ENCODE peak calls at places on chromosomes 16 and 17, in nine cellular contexts. One of them, this sample, is unnamed.
A peak's percentile ranks its signal among the peaks of the same experiment; 100 is the strongest.

GRCh38 chr17:61235001-61235820 is 164.4 kb upstream of the TBX2 start:
- DNase-seq in coronary artery: no peak
- DNase-seq in stomach: no peak
- DNase-seq in upper lobe of left lung: no peak
- DNase-seq in glutamatergic neuron: no peak
- DNase-seq in tibial nerve: no peak
- DNase-seq in epithelial cell of proximal tubule: no peak
- DNase-seq in left lung: no peak
- DNase-seq in GM10248: no peak
- DNase-seq in this sample: no peak

GRCh38 chr16:86874141-86874540 is 295.8 kb downstream of the FOXL1 start:
- DNase-seq in tibial nerve: no peak
- DNase-seq in coronary artery: no peak
- DNase-seq in glutamatergic neuron: no peak
- DNase-seq in stomach: no peak
- DNase-seq in epithelial cell of proximal tubule: no peak
- DNase-seq in upper lobe of left lung: no peak
- DNase-seq in GM10248: peak; percentile 61
- DNase-seq in left lung: no peak
- DNase-seq in this sample: no peak

GRCh38 chr16:4898811-4899473 is 38.0 kb downstream of the PPL start:
- DNase-seq in stomach: no peak
- DNase-seq in glutamatergic neuron: no peak
- DNase-seq in epithelial cell of proximal tubule: no peak
- DNase-seq in coronary artery: no peak
- DNase-seq in tibial nerve: no peak
- DNase-seq in GM10248: no peak
- DNase-seq in upper lobe of left lung: peak; percentile 65
- DNase-seq in left lung: peak; percentile 60
- DNase-seq in this sample: no peak

GRCh38 chr17:17758443-17758842 is 77.2 kb downstream of the RAI1 start:
- DNase-seq in GM10248: no peak
- DNase-seq in glutamatergic neuron: no peak
- DNase-seq in tibial nerve: no peak
- DNase-seq in upper lobe of left lung: no peak
- DNase-seq in left lung: no peak
- DNase-seq in stomach: no peak
- DNase-seq in epithelial cell of proximal tubule: no peak
- DNase-seq in coronary artery: no peak
- DNase-seq in this sample: no peak

GRCh38 chr16:84323626-84324025 is 28.9 kb downstream of the WFDC1 start:
- DNase-seq in tibial nerve: no peak
- DNase-seq in GM10248: no peak
- DNase-seq in glutamatergic neuron: no peak
- DNase-seq in stomach: no peak
- DNase-seq in upper lobe of left lung: no peak
- DNase-seq in epithelial cell of proximal tubule: no peak
- DNase-seq in coronary artery: no peak
- DNase-seq in left lung: no peak
- DNase-seq in this sample: no peak

GRCh38 chr17:8312726-8313600 is 2.9 kb downstream of the ARHGEF15 start:
- DNase-seq in left lung: peak; percentile 62
- DNase-seq in glutamatergic neuron: no peak
- DNase-seq in upper lobe of left lung: no peak
- DNase-seq in GM10248: no peak
- DNase-seq in epithelial cell of proximal tubule: no peak
- DNase-seq in stomach: no peak
- DNase-seq in tibial nerve: no peak
- DNase-seq in coronary artery: no peak
- DNase-seq in this sample: no peak

GRCh38 chr16:1791256-1791942 is 2.1 kb downstream of the IGFALS start:
- DNase-seq in tibial nerve: no peak
- DNase-seq in GM10248: no peak
- DNase-seq in stomach: no peak
- DNase-seq in glutamatergic neuron: no peak
- DNase-seq in upper lobe of left lung: peak; percentile 83
- DNase-seq in coronary artery: no peak
- DNase-seq in epithelial cell of proximal tubule: no peak
- DNase-seq in left lung: peak; percentile 80
- DNase-seq in this sample: peak; percentile 83

GRCh38 chr16:21560462-21560861 is 38.9 kb upstream of the METTL9 start:
- DNase-seq in upper lobe of left lung: no peak
- DNase-seq in stomach: peak; percentile 14
- DNase-seq in GM10248: no peak
- DNase-seq in tibial nerve: no peak
- DNase-seq in glutamatergic neuron: no peak
- DNase-seq in epithelial cell of proximal tubule: no peak
- DNase-seq in left lung: no peak
- DNase-seq in coronary artery: no peak
- DNase-seq in this sample: no peak

GRCh38 chr16:7363397-7364053 is 30.9 kb downstream of the RBFOX1 start:
- DNase-seq in tibial nerve: no peak
- DNase-seq in GM10248: no peak
- DNase-seq in glutamatergic neuron: no peak
- DNase-seq in stomach: peak; percentile 33
- DNase-seq in left lung: no peak
- DNase-seq in epithelial cell of proximal tubule: no peak
- DNase-seq in coronary artery: no peak
- DNase-seq in upper lobe of left lung: no peak
- DNase-seq in this sample: no peak

GRCh38 chr17:80846932-80847331 is 144.7 kb upstream of the CHMP6 start:
- DNase-seq in coronary artery: no peak
- DNase-seq in glutamatergic neuron: no peak
- DNase-seq in GM10248: no peak
- DNase-seq in upper lobe of left lung: peak; percentile 53
- DNase-seq in epithelial cell of proximal tubule: no peak
- DNase-seq in left lung: peak; percentile 67
- DNase-seq in stomach: no peak
- DNase-seq in tibial nerve: no peak
- DNase-seq in this sample: no peak

GRCh38 chr17:44844390-44844830 is 3.3 kb upstream of the HIGD1B start:
- DNase-seq in epithelial cell of proximal tubule: no peak
- DNase-seq in glutamatergic neuron: no peak
- DNase-seq in upper lobe of left lung: no peak
- DNase-seq in stomach: no peak
- DNase-seq in tibial nerve: no peak
- DNase-seq in coronary artery: no peak
- DNase-seq in GM10248: no peak
- DNase-seq in left lung: no peak
- DNase-seq in this sample: no peak

GRCh38 chr17:16517477-16517876 is 25.5 kb upstream of the LRRC75A start:
- DNase-seq in glutamatergic neuron: no peak
- DNase-seq in upper lobe of left lung: no peak
- DNase-seq in GM10248: no peak
- DNase-seq in coronary artery: no peak
- DNase-seq in tibial nerve: no peak
- DNase-seq in left lung: no peak
- DNase-seq in stomach: no peak
- DNase-seq in epithelial cell of proximal tubule: no peak
- DNase-seq in this sample: no peak

GRCh38 chr17:38897671-38898290 is 27.6 kb upstream of the LASP1NB start:
- DNase-seq in coronary artery: no peak
- DNase-seq in tibial nerve: no peak
- DNase-seq in upper lobe of left lung: no peak
- DNase-seq in glutamatergic neuron: no peak
- DNase-seq in epithelial cell of proximal tubule: no peak
- DNase-seq in stomach: no peak
- DNase-seq in GM10248: no peak
- DNase-seq in left lung: no peak
- DNase-seq in this sample: peak; percentile 88

GRCh38 chr17:27293898-27294688 is at the start of gene WSB1:
- DNase-seq in left lung: peak; percentile 98
- DNase-seq in coronary artery: peak; percentile 94
- DNase-seq in stomach: peak; percentile 94
- DNase-seq in epithelial cell of proximal tubule: no peak
- DNase-seq in upper lobe of left lung: peak; percentile 99
- DNase-seq in tibial nerve: peak; percentile 92
- DNase-seq in glutamatergic neuron: peak; percentile 92
- DNase-seq in GM10248: peak; percentile 97
- DNase-seq in this sample: peak; percentile 98
- TF ChIP-seq CTCF in left lung: peak; percentile 6
- TF ChIP-seq CTCF in coronary artery: no peak
- TF ChIP-seq CTCF in stomach: no peak
- TF ChIP-seq CTCF in epithelial cell of proximal tubule: no peak
- TF ChIP-seq CTCF in upper lobe of left lung: peak; percentile 32
- TF ChIP-seq CTCF in tibial nerve: no peak
- TF ChIP-seq CTCF in glutamatergic neuron: no peak
- TF ChIP-seq CTCF in GM10248: no peak
- TF ChIP-seq CTCF in this sample: peak; percentile 1

GRCh38 chr17:76273923-76274558 is 8.9 kb downstream of the UBALD2 start:
- DNase-seq in upper lobe of left lung: peak; percentile 82
- DNase-seq in GM10248: no peak
- DNase-seq in epithelial cell of proximal tubule: no peak
- DNase-seq in coronary artery: no peak
- DNase-seq in stomach: no peak
- DNase-seq in left lung: no peak
- DNase-seq in glutamatergic neuron: peak; percentile 20
- DNase-seq in tibial nerve: no peak
- DNase-seq in this sample: no peak
- TF ChIP-seq CTCF in upper lobe of left lung: no peak
- TF ChIP-seq CTCF in GM10248: no peak
- TF ChIP-seq CTCF in epithelial cell of proximal tubule: no peak
- TF ChIP-seq CTCF in coronary artery: no peak
- TF ChIP-seq CTCF in stomach: no peak
- TF ChIP-seq CTCF in left lung: no peak
- TF ChIP-seq CTCF in glutamatergic neuron: no peak
- TF ChIP-seq CTCF in tibial nerve: no peak
- TF ChIP-seq CTCF in this sample: no peak

DNA sequence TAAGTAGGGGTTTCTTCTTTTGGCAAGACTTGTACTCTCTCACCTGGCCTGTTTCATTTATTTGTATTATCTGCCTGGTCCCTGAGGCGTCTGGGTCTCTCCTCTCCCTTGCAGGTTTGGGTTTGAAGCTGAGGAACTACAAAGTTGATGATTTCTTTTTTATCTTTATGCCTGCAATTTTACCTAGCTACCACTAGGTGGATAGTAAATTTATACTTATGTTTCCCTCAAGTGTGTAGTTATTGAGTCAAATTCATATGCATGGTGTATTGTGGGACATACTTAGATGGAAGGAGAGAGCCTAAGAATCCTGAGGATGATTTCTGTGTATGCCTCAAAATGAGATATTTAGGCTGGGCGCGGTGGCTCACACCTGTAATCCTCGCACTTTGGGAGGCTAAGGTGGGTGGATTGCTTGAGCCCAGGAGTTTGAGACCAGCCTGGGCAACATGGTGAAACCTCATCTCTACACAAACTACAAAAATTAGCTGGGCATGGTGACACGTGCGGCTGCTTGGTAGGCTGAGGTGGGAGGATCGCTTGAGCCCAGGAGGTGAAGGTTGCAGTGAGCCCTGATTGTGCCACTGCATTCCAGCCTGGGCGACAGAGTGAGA is 13.6 kb downstream of the TMEM98 start:
- DNase-seq in upper lobe of left lung: no peak
- DNase-seq in stomach: no peak
- DNase-seq in coronary artery: no peak
- DNase-seq in left lung: no peak
- DNase-seq in epithelial cell of proximal tubule: no peak
- DNase-seq in glutamatergic neuron: no peak
- DNase-seq in GM10248: no peak
- DNase-seq in tibial nerve: no peak
- DNase-seq in this sample: no peak
- TF ChIP-seq CTCF in upper lobe of left lung: no peak
- TF ChIP-seq CTCF in stomach: no peak
- TF ChIP-seq CTCF in coronary artery: no peak
- TF ChIP-seq CTCF in left lung: no peak
- TF ChIP-seq CTCF in epithelial cell of proximal tubule: peak; percentile 38
- TF ChIP-seq CTCF in glutamatergic neuron: peak; percentile 78
- TF ChIP-seq CTCF in GM10248: no peak
- TF ChIP-seq CTCF in tibial nerve: peak; percentile 16
- TF ChIP-seq CTCF in this sample: peak; percentile 36

DNA sequence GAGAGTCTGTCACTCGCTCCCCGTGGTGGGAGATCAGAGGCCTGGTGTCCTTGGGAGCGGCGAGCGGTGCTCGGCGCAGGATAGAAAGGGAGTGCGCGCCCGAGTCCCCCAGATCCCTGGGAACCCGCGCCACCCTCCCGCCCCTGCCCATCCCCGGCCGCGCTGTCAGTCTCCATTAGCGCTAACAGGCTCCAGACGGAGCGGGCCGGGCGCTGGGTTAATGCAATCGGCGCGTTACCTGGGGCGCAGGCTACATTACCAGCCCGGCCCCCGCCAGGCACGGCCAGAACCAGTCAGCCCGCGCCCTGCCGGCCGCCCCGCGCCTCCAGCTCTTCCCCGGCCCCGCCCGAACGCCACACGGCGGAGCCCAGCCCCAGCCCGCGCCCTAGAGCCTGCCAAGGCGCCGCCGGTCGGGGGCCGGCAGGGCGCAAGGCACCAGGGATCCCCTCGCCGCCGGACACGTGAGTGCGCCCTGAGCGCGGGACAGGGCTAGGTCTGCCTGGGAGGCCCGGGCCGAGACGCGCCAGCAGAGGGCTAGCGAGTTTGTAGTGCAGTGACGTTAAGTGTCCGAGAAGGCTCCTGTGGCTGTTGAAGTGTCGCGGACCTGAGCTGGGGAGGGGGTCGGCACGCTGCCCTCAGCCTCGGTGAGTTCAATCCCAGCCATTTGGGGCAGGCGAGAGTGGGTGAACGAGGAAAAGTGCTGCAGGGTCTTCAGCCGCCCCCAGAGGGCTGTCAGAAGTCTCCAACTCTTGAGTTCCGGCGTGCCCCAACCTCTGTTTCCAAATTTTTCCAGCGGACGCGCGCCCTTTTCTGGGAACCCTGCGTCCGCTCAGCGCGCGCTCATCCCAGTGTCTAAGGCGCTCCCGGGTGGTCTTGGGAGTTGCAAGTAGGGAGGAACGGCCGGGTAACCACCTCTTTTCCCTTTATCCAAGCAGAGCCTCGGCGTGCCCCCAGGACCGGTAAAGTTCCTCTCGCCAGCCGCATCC is at the start of gene SLC6A2:
- DNase-seq in GM10248: no peak
- DNase-seq in tibial nerve: no peak
- DNase-seq in left lung: peak; percentile 76
- DNase-seq in upper lobe of left lung: peak; percentile 83
- DNase-seq in coronary artery: no peak
- DNase-seq in stomach: no peak
- DNase-seq in epithelial cell of proximal tubule: no peak
- DNase-seq in glutamatergic neuron: peak; percentile 65
- DNase-seq in this sample: no peak
- TF ChIP-seq CTCF in GM10248: no peak
- TF ChIP-seq CTCF in tibial nerve: no peak
- TF ChIP-seq CTCF in left lung: no peak
- TF ChIP-seq CTCF in upper lobe of left lung: no peak
- TF ChIP-seq CTCF in coronary artery: no peak
- TF ChIP-seq CTCF in stomach: no peak
- TF ChIP-seq CTCF in epithelial cell of proximal tubule: no peak
- TF ChIP-seq CTCF in glutamatergic neuron: no peak
- TF ChIP-seq CTCF in this sample: no peak

This sample was measured in osteocyte.